ENCODE peak calls at places on chromosomes 13 and 19, in eight cellular contexts. One of them, this sample, is unnamed.
A peak's percentile ranks its signal among the peaks of the same experiment; 100 is the strongest.

GRCh38 chr19:1561236-1561842 is 6.8 kb downstream of the MEX3D start:
- ATAC-seq in activated CD8-positive, alpha-beta T cell treated with anti-CD3 and anti-CD28 coated beads, Interleukin-2, amount 10 ng/mL, durations not matched to agents 7 days and 5 days: no peak
- ATAC-seq in pancreas: no peak
- ATAC-seq in HepG2: no peak
- ATAC-seq in naive thymus-derived CD4-positive, alpha-beta T cell: no peak
- ATAC-seq in aorta: no peak
- ATAC-seq in activated CD8-positive, alpha-beta memory T cell treated with anti-CD3 and anti-CD28 coated beads, Interleukin-2, amount 10 ng/mL, durations not matched to agents 7 days and 5 days: no peak
- ATAC-seq in heart left ventricle: no peak
- ATAC-seq in this sample: no peak

GRCh38 chr13:56706485-56706884 is 434.2 kb upstream of the PRR20A start:
- ATAC-seq in aorta: no peak
- ATAC-seq in heart left ventricle: no peak
- ATAC-seq in naive thymus-derived CD4-positive, alpha-beta T cell: no peak
- ATAC-seq in pancreas: no peak
- ATAC-seq in activated CD8-positive, alpha-beta T cell treated with anti-CD3 and anti-CD28 coated beads, Interleukin-2, amount 10 ng/mL, durations not matched to agents 7 days and 5 days: no peak
- ATAC-seq in activated CD8-positive, alpha-beta memory T cell treated with anti-CD3 and anti-CD28 coated beads, Interleukin-2, amount 10 ng/mL, durations not matched to agents 7 days and 5 days: no peak
- ATAC-seq in HepG2: no peak
- ATAC-seq in this sample: no peak

GRCh38 chr19:5192568-5192967 is 148.0 kb downstream of the PTPRS start:
- ATAC-seq in heart left ventricle: no peak
- ATAC-seq in HepG2: no peak
- ATAC-seq in aorta: no peak
- ATAC-seq in naive thymus-derived CD4-positive, alpha-beta T cell: no peak
- ATAC-seq in pancreas: no peak
- ATAC-seq in activated CD8-positive, alpha-beta T cell treated with anti-CD3 and anti-CD28 coated beads, Interleukin-2, amount 10 ng/mL, durations not matched to agents 7 days and 5 days: no peak
- ATAC-seq in activated CD8-positive, alpha-beta memory T cell treated with anti-CD3 and anti-CD28 coated beads, Interleukin-2, amount 10 ng/mL, durations not matched to agents 7 days and 5 days: no peak
- ATAC-seq in this sample: no peak

GRCh38 chr19:42468273-42468796 is 25.6 kb upstream of the CXCL17 start:
- ATAC-seq in activated CD8-positive, alpha-beta memory T cell treated with anti-CD3 and anti-CD28 coated beads, Interleukin-2, amount 10 ng/mL, durations not matched to agents 7 days and 5 days: no peak
- ATAC-seq in aorta: no peak
- ATAC-seq in heart left ventricle: no peak
- ATAC-seq in HepG2: no peak
- ATAC-seq in pancreas: no peak
- ATAC-seq in activated CD8-positive, alpha-beta T cell treated with anti-CD3 and anti-CD28 coated beads, Interleukin-2, amount 10 ng/mL, durations not matched to agents 7 days and 5 days: no peak
- ATAC-seq in naive thymus-derived CD4-positive, alpha-beta T cell: no peak
- ATAC-seq in this sample: no peak

GRCh38 chr13:35599385-35599784 is 122.9 kb upstream of the MAB21L1 start:
- ATAC-seq in aorta: no peak
- ATAC-seq in activated CD8-positive, alpha-beta T cell treated with anti-CD3 and anti-CD28 coated beads, Interleukin-2, amount 10 ng/mL, durations not matched to agents 7 days and 5 days: no peak
- ATAC-seq in naive thymus-derived CD4-positive, alpha-beta T cell: no peak
- ATAC-seq in heart left ventricle: peak; percentile 78
- ATAC-seq in pancreas: no peak
- ATAC-seq in activated CD8-positive, alpha-beta memory T cell treated with anti-CD3 and anti-CD28 coated beads, Interleukin-2, amount 10 ng/mL, durations not matched to agents 7 days and 5 days: no peak
- ATAC-seq in HepG2: no peak
- ATAC-seq in this sample: no peak

GRCh38 chr19:41896581-41896942 is 13.6 kb downstream of the ARHGEF1 start:
- ATAC-seq in HepG2: no peak
- ATAC-seq in aorta: no peak
- ATAC-seq in naive thymus-derived CD4-positive, alpha-beta T cell: no peak
- ATAC-seq in heart left ventricle: no peak
- ATAC-seq in pancreas: no peak
- ATAC-seq in activated CD8-positive, alpha-beta memory T cell treated with anti-CD3 and anti-CD28 coated beads, Interleukin-2, amount 10 ng/mL, durations not matched to agents 7 days and 5 days: no peak
- ATAC-seq in activated CD8-positive, alpha-beta T cell treated with anti-CD3 and anti-CD28 coated beads, Interleukin-2, amount 10 ng/mL, durations not matched to agents 7 days and 5 days: no peak
- ATAC-seq in this sample: no peak

GRCh38 chr19:677201-677600 is 1.0 kb downstream of the FSTL3 start:
- ATAC-seq in naive thymus-derived CD4-positive, alpha-beta T cell: no peak
- ATAC-seq in HepG2: peak; percentile 1
- ATAC-seq in pancreas: peak; percentile 28
- ATAC-seq in heart left ventricle: peak; percentile 14
- ATAC-seq in activated CD8-positive, alpha-beta T cell treated with anti-CD3 and anti-CD28 coated beads, Interleukin-2, amount 10 ng/mL, durations not matched to agents 7 days and 5 days: no peak
- ATAC-seq in aorta: peak; percentile 42
- ATAC-seq in activated CD8-positive, alpha-beta memory T cell treated with anti-CD3 and anti-CD28 coated beads, Interleukin-2, amount 10 ng/mL, durations not matched to agents 7 days and 5 days: no peak
- ATAC-seq in this sample: no peak

GRCh38 chr13:41004875-41005693 is 14.0 kb downstream of the ELF1 start:
- ATAC-seq in pancreas: no peak
- ATAC-seq in activated CD8-positive, alpha-beta memory T cell treated with anti-CD3 and anti-CD28 coated beads, Interleukin-2, amount 10 ng/mL, durations not matched to agents 7 days and 5 days: peak; percentile 78
- ATAC-seq in activated CD8-positive, alpha-beta T cell treated with anti-CD3 and anti-CD28 coated beads, Interleukin-2, amount 10 ng/mL, durations not matched to agents 7 days and 5 days: peak; percentile 85
- ATAC-seq in aorta: no peak
- ATAC-seq in heart left ventricle: no peak
- ATAC-seq in HepG2: no peak
- ATAC-seq in naive thymus-derived CD4-positive, alpha-beta T cell: peak; percentile 90
- ATAC-seq in this sample: peak; percentile 95

GRCh38 chr13:25372275-25373081 is 704 bp downstream of the ATP8A2 start:
- ATAC-seq in HepG2: peak; percentile 64
- ATAC-seq in activated CD8-positive, alpha-beta T cell treated with anti-CD3 and anti-CD28 coated beads, Interleukin-2, amount 10 ng/mL, durations not matched to agents 7 days and 5 days: peak; percentile 22
- ATAC-seq in pancreas: no peak
- ATAC-seq in activated CD8-positive, alpha-beta memory T cell treated with anti-CD3 and anti-CD28 coated beads, Interleukin-2, amount 10 ng/mL, durations not matched to agents 7 days and 5 days: peak; percentile 17
- ATAC-seq in heart left ventricle: no peak
- ATAC-seq in naive thymus-derived CD4-positive, alpha-beta T cell: no peak
- ATAC-seq in aorta: no peak
- ATAC-seq in this sample: peak; percentile 15

This sample was measured in stimulated activated memory B cell treated with anti-CD40 and anti-IgM and Interleukin-4, amounts not matched to agents 10 μg/mL and 1 μg/mL and 100 μg/mL, for 72 hours.